ENCODE peak calls at places on chromosomes 2 and 18, in seven cellular contexts. F is RWPE1, X is tibial artery, K is stomach, E is foreskin keratinocyte, D is A549, T is WERI-Rb-1. Z is an unnamed sample.

GRCh38 chr18:61893971-61894750 is 1.4 kb upstream of the RNF152 start:
- DNase-seq in F (peak), X (peak), K (peak), E (peak), D (peak), T (peak), Z (peak)

GRCh38 chr2:8196311-8196710 is 485.5 kb upstream of the ID2 start:
- DNase-seq in F (no peak), X (no peak), K (no peak), E (no peak), D (no peak), T (no peak), Z (no peak)

GRCh38 chr2:12918841-12919445 is 202.2 kb downstream of the TRIB2 start:
- DNase-seq in F (no peak), X (peak), K (peak), E (no peak), D (no peak), T (no peak), Z (no peak)

GRCh38 chr18:26415631-26416030 is 132.7 kb downstream of the KCTD1 start:
- DNase-seq in F (no peak), X (no peak), K (no peak), E (no peak), D (no peak), T (no peak), Z (no peak)

GRCh38 chr2:36982467-36982866 is 16.1 kb upstream of the STRN start:
- DNase-seq in F (no peak), X (no peak), K (no peak), E (no peak), D (no peak), T (no peak), Z (no peak)

GRCh38 chr18:28045176-28045810 is 131.6 kb downstream of the CDH2 start:
- DNase-seq in F (no peak), X (no peak), K (no peak), E (no peak), D (peak), T (no peak), Z (no peak)

GRCh38 chr2:172409042-172409441 is 18.3 kb upstream of the ITGA6 start:
- DNase-seq in F (peak), X (no peak), K (no peak), E (no peak), D (no peak), T (no peak), Z (no peak)

GRCh38 chr2:52884971-52885370 is 882.6 kb upstream of the CHAC2 start:
- DNase-seq in F (no peak), X (no peak), K (no peak), E (no peak), D (no peak), T (no peak), Z (no peak)

GRCh38 chr2:113720167-113720566 is 36.3 kb downstream of the SLC35F5 start:
- DNase-seq in F (peak), X (no peak), K (no peak), E (no peak), D (peak), T (no peak), Z (no peak)

GRCh38 chr2:229330952-229331351 is 59.9 kb upstream of the PID1 start:
- DNase-seq in F (no peak), X (no peak), K (no peak), E (no peak), D (no peak), T (no peak), Z (no peak)

GRCh38 chr2:195562624-195563566 is 94.1 kb upstream of the SLC39A10 start:
- DNase-seq in F (no peak), X (no peak), K (no peak), E (no peak), D (peak), T (no peak), Z (no peak)

GRCh38 chr2:8684885-8685696 is 3.2 kb downstream of the ID2 start:
- DNase-seq in F (no peak), X (peak), K (peak), E (no peak), D (peak), T (peak), Z (peak)

GRCh38 chr2:53509827-53510785 is 257.5 kb upstream of the CHAC2 start:
- DNase-seq in F (no peak), X (no peak), K (no peak), E (no peak), D (no peak), T (no peak), Z (no peak)

GRCh38 chr2:25297738-25298137 is 44.0 kb downstream of the DNMT3A start:
- DNase-seq in F (no peak), X (no peak), K (no peak), E (no peak), D (no peak), T (peak), Z (no peak)

GRCh38 chr2:74301262-74301661 is 42.0 kb downstream of the SLC4A5 start:
- DNase-seq in F (no peak), X (no peak), K (no peak), E (no peak), D (no peak), T (no peak), Z (no peak)

GRCh38 chr2:216142540-216142939 is 33.4 kb downstream of the XRCC5 start:
- DNase-seq in F (no peak), X (no peak), K (no peak), E (peak), D (no peak), T (no peak), Z (no peak)

GRCh38 chr2:105114551-105114950 is 76.7 kb downstream of the MRPS9 start:
- DNase-seq in F (peak), X (no peak), K (no peak), E (peak), D (peak), T (no peak), Z (no peak)

GRCh38 chr2:165203689-165204559 is at the start of gene SCN3A:
- DNase-seq in F (peak), X (no peak), K (peak), E (peak), D (peak), T (peak), Z (no peak)

GRCh38 chr2:99420751-99421299 is 69.0 kb downstream of the REV1 start:
- DNase-seq in F (no peak), X (no peak), K (no peak), E (no peak), D (no peak), T (no peak), Z (no peak)
- TF ChIP-seq CTCF in F (no peak), X (no peak), K (no peak), E (no peak), D (no peak), T (no peak), Z (no peak)

GRCh38 chr2:219419331-219420197 is 1.4 kb downstream of the DES start:
- DNase-seq in F (no peak), X (peak), K (no peak), E (no peak), D (no peak), T (no peak), Z (no peak)

GRCh38 chr2:219418155-219418569 is at the start of gene DES:
- DNase-seq in F (no peak), X (peak), K (no peak), E (no peak), D (no peak), T (no peak), Z (no peak)

GRCh38 chr2:219416938-219417337 is 1.2 kb upstream of the DES start:
- DNase-seq in F (no peak), X (no peak), K (no peak), E (no peak), D (no peak), T (no peak), Z (no peak)

GRCh38 chr2:219417374-219417773 is 803 bp upstream of the DES start:
- DNase-seq in F (no peak), X (no peak), K (no peak), E (no peak), D (no peak), T (no peak), Z (no peak)

GRCh38 chr2:219418570-219419189 is 503 bp downstream of the DES start:
- DNase-seq in F (no peak), X (no peak), K (no peak), E (no peak), D (no peak), T (no peak), Z (no peak)
- TF ChIP-seq CTCF in F (no peak), X (no peak), K (no peak), E (no peak), D (no peak), T (no peak), Z (no peak)

DNA sequence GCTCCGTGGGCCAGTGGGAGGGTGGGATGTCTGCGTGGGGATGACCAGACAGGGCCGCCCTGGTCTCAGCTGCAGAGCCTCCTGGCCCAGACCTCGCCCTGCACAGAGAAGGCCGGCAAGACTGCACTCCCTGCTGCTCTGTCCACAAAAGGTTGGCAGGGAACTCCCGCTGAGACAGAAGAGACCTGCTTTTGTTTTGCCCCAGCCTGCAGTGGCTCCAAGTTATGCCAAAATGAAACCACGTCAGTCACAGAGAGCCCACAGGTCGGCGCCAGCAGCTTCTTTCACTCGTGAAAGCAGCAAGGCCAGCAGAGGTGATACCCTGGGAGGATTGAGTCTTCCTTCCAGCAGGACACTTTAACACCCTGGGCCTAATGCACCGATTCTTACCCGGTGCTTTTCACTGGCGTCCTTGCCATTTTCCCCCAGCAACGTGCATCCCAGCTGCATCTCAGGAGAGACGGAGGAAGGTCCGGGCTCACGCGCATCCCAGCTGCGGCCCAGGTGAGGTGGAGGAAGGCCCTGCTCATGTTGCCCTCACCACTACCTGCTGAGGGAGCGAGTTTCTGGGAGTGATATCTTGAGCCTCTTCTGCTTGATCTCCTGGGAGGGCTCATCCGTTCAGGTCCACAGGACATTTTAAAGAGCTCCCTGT is 22.1 kb upstream of the CTDP1 start:
- DNase-seq in F (no peak), X (no peak), K (no peak), E (no peak), D (no peak), T (peak), Z (no peak)
- TF ChIP-seq CTCF in F (peak), X (no peak), K (no peak), E (no peak), D (no peak), T (peak), Z (no peak)

GRCh38 chr2:23293063-23293462 is 91.9 kb upstream of the KLHL29 start:
- DNase-seq in F (no peak), X (no peak), K (no peak), E (no peak), D (no peak), T (no peak), Z (no peak)
- TF ChIP-seq CTCF in F (no peak), X (no peak), K (no peak), E (no peak), D (no peak), T (no peak), Z (no peak)

GRCh38 chr2:219206442-219207253 is at the start of gene ZFAND2B:
- DNase-seq in F (peak), X (peak), K (peak), E (peak), D (peak), T (peak), Z (peak)
- TF ChIP-seq CTCF in F (no peak), X (peak), K (peak), E (peak), D (no peak), T (no peak), Z (peak)

Z was measured in type B pancreatic cell.